ENCODE peak calls at places on chromosomes 1 and 21, in eight cellular contexts. P is astrocyte, G is psoas muscle, W is cardiac muscle cell, R is lung, V is heart left ventricle, X is AG04450, O is coronary artery. J is an unnamed sample.

GRCh38 chr1:236111527-236112331 is 30.6 kb upstream of the GPR137B start:
- DNase-seq in W (no peak), O (no peak), P (no peak), R (no peak), V (no peak), X (no peak), G (no peak), J (no peak)

GRCh38 chr1:183262628-183263220 is 76.7 kb downstream of the LAMC2 start:
- DNase-seq in P (no peak), R (no peak), O (no peak), X (no peak), G (no peak), V (no peak), W (no peak), J (no peak)

GRCh38 chr1:69662321-69662720 is 94.6 kb downstream of the LRRC7 start:
- DNase-seq in V (no peak), X (no peak), W (no peak), O (no peak), R (no peak), P (no peak), G (no peak), J (no peak)

GRCh38 chr1:27102707-27103468 is 52.0 kb downstream of the SLC9A1 start:
- DNase-seq in R (peak; percentile 80), W (peak; percentile 82), P (no peak), X (no peak), O (no peak), G (peak; percentile 75), V (peak; percentile 66), J (peak; percentile 54)

GRCh38 chr1:7693662-7694061 is 77.4 kb upstream of the VAMP3 start:
- DNase-seq in X (no peak), P (no peak), W (no peak), R (no peak), V (no peak), G (no peak), O (no peak), J (no peak)

GRCh38 chr1:185368313-185368712 is 51.3 kb upstream of the IVNS1ABP start:
- DNase-seq in W (no peak), X (no peak), P (no peak), R (no peak), G (no peak), V (no peak), O (no peak), J (no peak)

GRCh38 chr1:222627232-222627631 is 9.3 kb downstream of the MIA3 start:
- DNase-seq in W (no peak), O (no peak), V (peak; percentile 34), X (no peak), P (peak; percentile 68), G (peak; percentile 31), R (no peak), J (peak; percentile 61)

GRCh38 chr1:39735731-39736130 is 3.0 kb upstream of the PPIE start:
- DNase-seq in W (no peak), O (no peak), R (no peak), P (no peak), X (no peak), V (no peak), G (no peak), J (no peak)

GRCh38 chr21:16117851-16118592 is 388.2 kb downstream of the USP25 start:
- DNase-seq in W (no peak), R (no peak), O (no peak), X (peak; percentile 71), V (no peak), G (no peak), P (peak; percentile 99), J (peak; percentile 51)

GRCh38 chr1:180424848-180425457 is 77.4 kb downstream of the ACBD6 start:
- DNase-seq in X (no peak), V (no peak), P (no peak), G (no peak), O (no peak), W (no peak), R (no peak), J (no peak)

GRCh38 chr1:205976708-205977107 is 26.5 kb downstream of the RAB7B start:
- DNase-seq in R (no peak), W (peak; percentile 77), P (peak; percentile 62), X (peak; percentile 23), V (peak; percentile 88), O (no peak), G (peak; percentile 33), J (peak; percentile 48)

DNA sequence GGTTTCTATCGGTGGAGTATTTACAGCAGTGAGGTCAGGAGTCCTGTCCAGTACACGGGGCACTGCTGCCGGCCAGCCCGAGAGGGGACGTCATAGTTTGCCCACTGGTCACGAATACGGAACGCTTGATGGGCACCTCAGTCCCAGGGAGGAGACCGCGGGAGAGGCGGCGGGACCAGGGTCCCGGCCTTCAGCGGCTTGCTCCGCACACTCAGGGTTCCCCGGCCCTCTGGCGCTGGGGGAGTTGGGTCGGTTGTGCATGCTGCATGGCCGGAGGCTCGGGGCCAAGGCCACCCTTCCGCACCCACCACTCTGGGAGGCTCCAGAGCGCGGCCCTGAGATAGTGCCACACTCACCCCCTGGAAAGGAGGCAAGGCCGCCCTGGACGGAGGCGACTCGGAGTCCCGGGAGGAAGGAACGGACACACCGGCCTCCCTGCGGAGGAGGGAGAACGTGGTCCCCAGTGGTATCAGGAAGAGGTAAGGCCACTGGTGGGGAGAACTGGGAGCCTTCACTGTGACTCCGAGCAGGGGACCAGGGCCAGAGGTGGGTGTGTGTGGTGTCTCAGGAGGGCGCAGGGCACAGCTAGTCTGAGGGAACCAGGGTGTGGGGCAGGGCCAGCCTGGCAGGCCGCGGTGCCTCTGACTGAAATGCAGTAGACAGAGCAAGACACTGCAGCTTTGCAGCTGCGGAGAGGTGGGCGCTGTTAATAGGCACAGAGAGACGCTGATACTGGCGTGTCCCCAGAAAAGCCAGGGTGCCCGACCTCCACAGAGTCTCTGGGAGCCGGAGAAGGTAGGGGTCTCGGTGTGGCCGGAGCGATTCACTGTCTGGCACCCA is 28.6 kb upstream of the PRSS38 start:
- DNase-seq in V (peak; percentile 36), P (no peak), X (no peak), W (no peak), R (peak; percentile 28), O (peak; percentile 72), G (no peak), J (no peak)
- H3K27ac ChIP-seq in V (peak overlapping the region; percentile 66), P (no peak overlapping the region), X (peak overlapping the region; percentile 21), W (no peak overlapping the region), R (peak overlapping the region; percentile 66), O (peak overlapping the region; percentile 88), G (peak overlapping the region; percentile 76), J (no peak overlapping the region)

DNA sequence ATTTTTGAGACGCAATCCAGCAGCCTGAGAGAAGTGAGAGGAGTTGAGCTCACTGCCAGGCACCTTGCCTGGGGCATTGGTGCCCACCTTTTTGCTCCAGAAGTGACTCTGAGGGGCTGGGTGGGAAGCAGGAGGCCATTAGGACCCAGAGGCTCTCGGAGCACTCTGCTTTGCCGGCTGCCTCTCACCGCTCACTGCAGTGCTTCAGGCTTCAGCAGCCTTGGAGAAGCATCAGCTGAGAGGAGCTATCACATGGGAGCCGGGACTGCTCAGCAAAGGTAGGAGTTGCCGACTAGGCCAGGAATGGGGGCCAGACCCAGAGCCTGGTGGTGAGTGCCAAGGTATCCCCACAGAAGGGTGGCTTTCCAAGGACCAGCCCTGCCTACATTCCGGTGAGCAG is at the start of gene GPR61:
- DNase-seq in X (no peak), R (no peak), P (no peak), G (no peak), O (no peak), W (peak; percentile 43), V (no peak), J (no peak)
- H3K4me3 ChIP-seq in X (no peak within 1 kb of the TSS), R (no peak within 1 kb of the TSS), P (no peak within 1 kb of the TSS), G (no peak within 1 kb of the TSS), O (no peak within 1 kb of the TSS), W (no peak within 1 kb of the TSS), V (no peak within 1 kb of the TSS), J (no peak within 1 kb of the TSS)

GRCh38 chr1:192485692-192486436 is 89.7 kb upstream of the RGS1 start:
- DNase-seq in P (peak; percentile 99), O (peak; percentile 80), R (peak; percentile 82), V (peak; percentile 66), W (no peak), X (peak; percentile 98), G (peak; percentile 36), J (peak; percentile 92)

GRCh38 chr1:192491804-192492554 is 83.6 kb upstream of the RGS1 start:
- DNase-seq in X (no peak), O (no peak), G (no peak), W (no peak), V (no peak), P (no peak), R (no peak), J (no peak)

GRCh38 chr1:192489748-192490147 is 85.8 kb upstream of the RGS1 start:
- DNase-seq in P (peak; percentile 97), W (peak; percentile 13), R (no peak), O (no peak), X (peak; percentile 74), G (no peak), V (peak; percentile 68), J (peak; percentile 95)

GRCh38 chr1:192489046-192489445 is 86.5 kb upstream of the RGS1 start:
- DNase-seq in W (no peak), R (no peak), P (peak; percentile 61), X (no peak), O (no peak), V (no peak), G (no peak), J (no peak)

GRCh38 chr1:192488058-192488457 is 87.5 kb upstream of the RGS1 start:
- DNase-seq in P (no peak), G (no peak), V (no peak), X (no peak), W (no peak), O (no peak), R (no peak), J (no peak)
- TF ChIP-seq CTCF in P (no peak), G (no peak), V (no peak), X (peak; percentile 19), W (no peak), O (no peak), R (no peak), J (peak; percentile 26)

GRCh38 chr1:226717256-226717909 is 21.7 kb downstream of the ITPKB start:
- DNase-seq in G (no peak), R (no peak), W (no peak), O (no peak), P (no peak), X (no peak), V (no peak), J (no peak)

GRCh38 chr1:226711976-226712778 is 26.9 kb downstream of the ITPKB start:
- DNase-seq in G (no peak), X (no peak), V (no peak), W (no peak), P (no peak), O (no peak), R (no peak), J (no peak)

GRCh38 chr1:226712779-226713420 is 26.2 kb downstream of the ITPKB start:
- DNase-seq in O (no peak), R (no peak), P (no peak), V (no peak), X (no peak), G (no peak), W (no peak), J (no peak)

GRCh38 chr1:226716577-226716976 is 22.5 kb downstream of the ITPKB start:
- DNase-seq in W (no peak), P (no peak), X (no peak), R (no peak), V (no peak), G (no peak), O (no peak), J (no peak)

DNA sequence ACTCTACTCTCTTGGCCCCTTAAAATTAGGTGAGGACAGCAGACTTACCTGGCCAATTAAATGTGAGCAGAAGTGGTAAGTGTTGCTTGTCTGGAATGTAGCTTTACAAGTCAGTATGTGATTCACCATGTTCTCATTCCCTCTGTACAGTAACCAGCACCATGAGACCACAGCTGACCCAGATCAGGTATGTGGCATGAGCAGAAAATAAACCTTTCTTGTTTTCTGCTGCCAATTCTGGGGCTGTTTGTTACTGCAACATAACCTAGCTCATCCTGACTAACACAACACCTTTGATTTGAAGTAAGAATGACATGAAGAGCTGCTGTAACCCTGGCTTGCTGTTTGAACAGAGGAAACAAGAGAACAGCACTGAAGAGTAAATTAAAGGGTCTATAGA is 24.9 kb downstream of the ITPKB start:
- DNase-seq in O (no peak), G (no peak), P (no peak), R (no peak), W (no peak), X (no peak), V (no peak), J (no peak)
- H3K27ac ChIP-seq in O (no peak overlapping the region), G (no peak overlapping the region), P (no peak overlapping the region), R (no peak overlapping the region), W (no peak overlapping the region), X (no peak overlapping the region), V (peak overlapping the region; percentile 43), J (no peak overlapping the region)

J was measured in brain microvascular endothelial cell.